ENCODE peak calls at places on chromosomes 11 and 22, in six cellular contexts. M is frontal cortex; L is stimulated activated CD8-positive, alpha-beta memory T cell treated with anti-CD3 and anti-CD28 coated beads, Interleukin-7, amount 100 ng/mL, for 1 hour; H is A549; G is activated CD4-positive, alpha-beta T cell treated with anti-CD3 and anti-CD28 coated beads, Interleukin-2, amount 50 U/mL, for 48 hours; Z is epithelial cell of esophagus. A is an unnamed sample.

GRCh38 chr11:74449369-74449931 is 17.9 kb downstream of the KCNE3 start:
- DNase-seq in G (peak), Z (peak), M (peak), H (peak), L (no peak), A (peak)

GRCh38 chr22:39839917-39840510 is 53.5 kb downstream of the ENTHD1 start:
- DNase-seq in G (peak), H (no peak), Z (no peak), L (no peak), M (no peak), A (no peak)

GRCh38 chr11:44006882-44007495 is 40.8 kb upstream of the ACCSL start:
- DNase-seq in M (no peak), H (no peak), L (no peak), G (no peak), Z (no peak), A (no peak)

GRCh38 chr11:2769409-2769778 is 69.6 kb upstream of the KCNQ1OT1 start:
- DNase-seq in M (no peak), G (no peak), H (no peak), Z (no peak), L (no peak), A (no peak)

GRCh38 chr11:129143335-129143734 is 48.8 kb downstream of the ARHGAP32 start:
- DNase-seq in Z (peak), G (no peak), H (peak), M (peak), L (no peak), A (peak)

GRCh38 chr11:34316347-34317037 is 41.3 kb downstream of the ABTB2 start:
- DNase-seq in Z (no peak), L (no peak), H (no peak), G (no peak), M (peak), A (no peak)

GRCh38 chr11:72633068-72633467 is 41.2 kb downstream of the PDE2A start:
- DNase-seq in Z (no peak), L (no peak), M (no peak), H (no peak), G (no peak), A (no peak)

GRCh38 chr11:10845589-10845988 is 12.3 kb downstream of the ZBED5 start:
- DNase-seq in H (no peak), Z (no peak), M (no peak), G (no peak), L (no peak), A (no peak)

GRCh38 chr11:43818220-43818619 is 62.4 kb upstream of the ALKBH3 start:
- DNase-seq in M (no peak), Z (peak), G (no peak), L (no peak), H (no peak), A (no peak)

GRCh38 chr11:43245471-43245870 is 66.3 kb upstream of the API5 start:
- DNase-seq in Z (no peak), G (no peak), M (no peak), H (no peak), L (no peak), A (no peak)

GRCh38 chr11:2234963-2235362 is 35.4 kb downstream of the ASCL2 start:
- DNase-seq in M (no peak), H (no peak), G (no peak), Z (no peak), L (no peak), A (no peak)

GRCh38 chr11:77560605-77561004 is 29.1 kb upstream of the AQP11 start:
- DNase-seq in M (no peak), H (no peak), Z (peak), L (no peak), G (no peak), A (peak)

GRCh38 chr22:28341001-28341400 is 338.6 kb downstream of the TTC28 start:
- DNase-seq in M (peak), Z (peak), H (no peak), G (no peak), L (no peak), A (no peak)

GRCh38 chr11:128503231-128503991 is 83.9 kb downstream of the ETS1 start:
- DNase-seq in Z (peak), G (no peak), H (no peak), M (no peak), L (no peak), A (no peak)

GRCh38 chr11:84289381-84289906 is 1003.3 kb upstream of the CCDC90B start:
- DNase-seq in L (no peak), G (no peak), Z (peak), M (no peak), H (no peak), A (no peak)

GRCh38 chr11:83574516-83574915 is 288.3 kb upstream of the CCDC90B start:
- DNase-seq in Z (peak), L (no peak), H (no peak), M (no peak), G (no peak), A (no peak)

GRCh38 chr11:35997908-35998307 is 54.0 kb downstream of the LDLRAD3 start:
- DNase-seq in Z (no peak), G (no peak), M (no peak), L (no peak), H (no peak), A (no peak)

GRCh38 chr11:12015486-12015885 is 7.1 kb upstream of the DKK3 start:
- DNase-seq in L (no peak), G (no peak), M (no peak), H (no peak), Z (no peak), A (peak)

GRCh38 chr11:75270896-75271415 is 30.4 kb downstream of the TPBGL start:
- DNase-seq in L (no peak), Z (peak), G (no peak), H (peak), M (no peak), A (peak)

GRCh38 chr11:132910016-132910760 is 622.1 kb downstream of the OPCML start:
- DNase-seq in Z (no peak), L (no peak), G (no peak), H (no peak), M (no peak), A (no peak)

GRCh38 chr11:130054966-130055365 is 14.7 kb upstream of the APLP2 start:
- DNase-seq in M (no peak), Z (no peak), G (no peak), H (no peak), L (no peak), A (no peak)

GRCh38 chr11:107780136-107780535 is 68.3 kb upstream of the SLN start:
- DNase-seq in M (no peak), Z (no peak), G (no peak), L (no peak), H (no peak), A (no peak)

GRCh38 chr11:3180869-3181268 is 15.8 kb upstream of the OSBPL5 start:
- DNase-seq in H (no peak), G (no peak), M (no peak), L (no peak), Z (no peak), A (no peak)

GRCh38 chr11:93133710-93134109 is 64.1 kb downstream of the SLC36A4 start:
- DNase-seq in G (no peak), Z (peak), L (no peak), M (no peak), H (no peak), A (no peak)

GRCh38 chr11:74185695-74186094 is 14.6 kb downstream of the PPME1 start:
- DNase-seq in M (no peak), H (no peak), L (no peak), G (no peak), Z (peak), A (peak)

GRCh38 chr11:73167555-73167954 is 25.4 kb upstream of the FCHSD2 start:
- DNase-seq in M (no peak), G (no peak), H (no peak), Z (no peak), L (no peak), A (no peak)

GRCh38 chr22:24440270-24440717 is 12.9 kb downstream of the ADORA2A start:
- DNase-seq in L (no peak), H (no peak), G (no peak), M (peak), Z (no peak), A (no peak)

GRCh38 chr11:65997286-65997685 is 4.7 kb downstream of the EIF1AD start:
- DNase-seq in H (no peak), L (no peak), Z (no peak), M (no peak), G (no peak), A (no peak)

GRCh38 chr22:48473202-48473601 is 1354.5 kb downstream of the BRD1 start:
- DNase-seq in L (no peak), H (no peak), Z (no peak), M (no peak), G (no peak), A (no peak)

GRCh38 chr11:72433455-72434061 is 773 bp downstream of the CLPB start:
- DNase-seq in M (no peak), G (no peak), H (no peak), Z (no peak), L (no peak), A (no peak)

GRCh38 chr11:34165121-34165520 is 59.7 kb downstream of the NAT10 start:
- DNase-seq in L (no peak), Z (no peak), H (no peak), G (no peak), M (no peak), A (no peak)

GRCh38 chr22:40312050-40312449 is 34.2 kb upstream of the ADSL start:
- DNase-seq in H (no peak), M (no peak), G (no peak), Z (no peak), L (no peak), A (no peak)

GRCh38 chr22:16608931-16609330 is 16.3 kb upstream of the CCT8L2 start:
- DNase-seq in M (no peak), Z (no peak), H (no peak), G (no peak), L (no peak), A (no peak)

GRCh38 chr11:2507212-2507901 is 62.5 kb downstream of the KCNQ1 start:
- DNase-seq in Z (no peak), M (peak), L (no peak), G (no peak), H (no peak), A (no peak)

GRCh38 chr11:69489031-69489745 is 7.7 kb downstream of the LINC01488 start:
- DNase-seq in Z (no peak), M (peak), G (no peak), H (no peak), L (no peak), A (no peak)

A was measured in DMS53.